ENCODE peak calls at places on chromosomes 16 and 17, in four cellular contexts. One of them, this sample, is unnamed.

GRCh38 chr17:80080081-80080480 is 21.3 kb upstream of the GAA start:
- DNase-seq in K562: no peak
- DNase-seq in GM12878: no peak
- DNase-seq in HepG2: no peak
- DNase-seq in this sample: no peak

GRCh38 chr17:5419959-5420653 is at the start of gene RPAIN:
- DNase-seq in K562: peak
- DNase-seq in GM12878: no peak
- DNase-seq in HepG2: peak
- DNase-seq in this sample: peak

GRCh38 chr16:53893731-53894435 is 189.9 kb downstream of the FTO start:
- DNase-seq in K562: no peak
- DNase-seq in GM12878: no peak
- DNase-seq in HepG2: no peak
- DNase-seq in this sample: peak

GRCh38 chr16:46961373-46962353 is 11.8 kb downstream of the DNAJA2 start:
- DNase-seq in K562: no peak
- DNase-seq in GM12878: no peak
- DNase-seq in HepG2: no peak
- DNase-seq in this sample: no peak

GRCh38 chr17:48647103-48647963 is 21.2 kb upstream of the HOXB9 start:
- DNase-seq in K562: no peak
- DNase-seq in GM12878: no peak
- DNase-seq in HepG2: no peak
- DNase-seq in this sample: peak

GRCh38 chr16:14070877-14071575 is at the start of gene MRTFB:
- DNase-seq in K562: peak
- DNase-seq in GM12878: peak
- DNase-seq in HepG2: peak
- DNase-seq in this sample: peak

GRCh38 chr16:87702325-87702811 is 63.4 kb downstream of the KLHDC4 start:
- DNase-seq in K562: peak
- DNase-seq in GM12878: peak
- DNase-seq in HepG2: peak
- DNase-seq in this sample: peak

GRCh38 chr16:17802566-17802965 is 331.8 kb upstream of the XYLT1 start:
- DNase-seq in K562: no peak
- DNase-seq in GM12878: no peak
- DNase-seq in HepG2: no peak
- DNase-seq in this sample: no peak

GRCh38 chr16:70614208-70614951 is 32.0 kb upstream of the IL34 start:
- DNase-seq in K562: no peak
- DNase-seq in GM12878: no peak
- DNase-seq in HepG2: no peak
- DNase-seq in this sample: no peak

GRCh38 chr16:19589771-19590302 is 34.3 kb downstream of the VPS35L start:
- DNase-seq in K562: no peak
- DNase-seq in GM12878: no peak
- DNase-seq in HepG2: peak
- DNase-seq in this sample: no peak

GRCh38 chr17:62591323-62591722 is 36.1 kb upstream of the MRC2 start:
- DNase-seq in K562: no peak
- DNase-seq in GM12878: no peak
- DNase-seq in HepG2: no peak
- DNase-seq in this sample: no peak

GRCh38 chr17:9307313-9307998 is 268.2 kb downstream of the STX8 start:
- DNase-seq in K562: no peak
- DNase-seq in GM12878: no peak
- DNase-seq in HepG2: no peak
- DNase-seq in this sample: no peak

DNA sequence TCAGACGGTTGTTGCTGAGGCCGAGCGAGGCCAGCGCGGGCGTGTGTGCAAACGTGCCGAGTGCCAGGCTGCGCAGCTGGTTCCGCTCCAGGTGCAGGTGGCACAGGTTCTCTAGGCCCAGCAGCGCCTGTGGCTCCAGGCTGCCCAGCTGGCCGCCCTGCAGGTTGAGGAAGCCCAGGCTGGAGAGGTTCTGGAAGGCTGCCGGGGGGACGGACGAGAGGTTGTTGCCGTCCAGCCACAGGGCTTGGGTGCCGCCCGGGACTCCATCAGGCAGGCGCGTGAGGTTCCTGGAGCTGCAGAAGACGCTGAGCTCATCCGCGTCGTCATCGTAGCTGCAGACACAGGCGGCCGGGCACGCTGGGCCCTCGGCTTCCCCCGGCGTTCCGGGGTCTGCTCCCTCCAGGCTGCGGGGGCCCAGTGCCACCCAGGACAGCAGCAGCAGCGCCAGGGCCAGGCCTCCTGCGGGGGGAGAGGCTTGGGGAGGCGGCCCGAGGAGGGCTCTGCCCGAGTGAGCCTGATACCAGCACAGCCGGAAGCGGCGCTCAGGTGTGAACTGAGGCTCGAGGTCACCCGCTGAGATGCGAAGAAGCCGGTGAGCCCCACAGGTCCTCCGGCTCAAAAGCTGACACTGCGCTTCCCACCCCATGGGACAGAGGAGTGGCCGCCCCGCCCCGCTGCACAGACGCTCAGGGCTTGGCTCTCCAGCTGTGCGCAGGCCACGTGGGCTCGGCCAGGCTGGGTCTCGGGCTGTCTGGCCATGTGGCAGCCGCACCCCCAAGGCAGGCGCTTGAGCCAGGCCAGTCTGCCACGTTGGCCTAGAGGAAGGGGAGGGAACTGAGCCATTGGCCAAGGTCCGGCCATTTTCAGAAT is 1.3 kb downstream of the IGFALS start:
- DNase-seq in K562: no peak
- DNase-seq in GM12878: no peak
- DNase-seq in HepG2: no peak
- DNase-seq in this sample: no peak
- TF ChIP-seq BHLHE40 in K562: no peak
- TF ChIP-seq BHLHE40 in GM12878: no peak
- TF ChIP-seq BHLHE40 in HepG2: no peak
- TF ChIP-seq BHLHE40 in this sample: no peak

GRCh38 chr16:10981697-10982216 is 37.4 kb downstream of the CLEC16A start:
- DNase-seq in K562: peak
- DNase-seq in GM12878: no peak
- DNase-seq in HepG2: peak
- DNase-seq in this sample: peak

GRCh38 chr16:10984509-10984908 is 40.1 kb downstream of the CLEC16A start:
- DNase-seq in K562: no peak
- DNase-seq in GM12878: no peak
- DNase-seq in HepG2: no peak
- DNase-seq in this sample: no peak

GRCh38 chr16:10982430-10983174 is 38.2 kb downstream of the CLEC16A start:
- DNase-seq in K562: no peak
- DNase-seq in GM12878: no peak
- DNase-seq in HepG2: no peak
- DNase-seq in this sample: no peak

GRCh38 chr16:10980811-10981210 is 36.4 kb downstream of the CLEC16A start:
- DNase-seq in K562: no peak
- DNase-seq in GM12878: no peak
- DNase-seq in HepG2: no peak
- DNase-seq in this sample: no peak

DNA sequence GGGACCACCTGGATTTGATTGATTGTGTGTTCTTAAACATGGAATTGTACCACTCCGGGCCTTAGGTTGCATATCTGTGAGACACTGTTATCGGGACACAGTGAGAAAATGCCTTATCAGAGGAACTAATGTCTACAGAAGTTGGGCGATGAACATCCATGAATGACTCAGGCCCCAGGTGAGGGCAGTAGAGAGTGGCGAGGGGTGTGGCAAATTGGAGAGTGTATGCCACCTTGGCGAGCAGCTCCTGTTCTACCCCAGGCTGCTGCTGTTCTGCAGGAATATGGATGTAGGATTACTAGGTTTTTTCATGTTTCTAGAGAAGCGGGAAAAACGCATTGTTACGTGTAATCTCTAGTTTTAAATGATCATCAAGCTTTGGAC is 38.8 kb downstream of the CLEC16A start:
- DNase-seq in K562: no peak
- DNase-seq in GM12878: no peak
- DNase-seq in HepG2: no peak
- DNase-seq in this sample: no peak
- TF ChIP-seq SP1 in K562: no peak
- TF ChIP-seq SP1 in GM12878: no peak
- TF ChIP-seq SP1 in HepG2: no peak
- TF ChIP-seq SP1 in this sample: no peak

GRCh38 chr17:19387921-19388521 is 1.0 kb upstream of the MFAP4 start:
- DNase-seq in K562: no peak
- DNase-seq in GM12878: no peak
- DNase-seq in HepG2: no peak
- DNase-seq in this sample: no peak

GRCh38 chr17:19389386-19389785 is 2.4 kb upstream of the MFAP4 start:
- DNase-seq in K562: no peak
- DNase-seq in GM12878: no peak
- DNase-seq in HepG2: no peak
- DNase-seq in this sample: no peak

GRCh38 chr17:19386276-19386863 is 620 bp downstream of the MFAP4 start:
- DNase-seq in K562: no peak
- DNase-seq in GM12878: no peak
- DNase-seq in HepG2: no peak
- DNase-seq in this sample: no peak

GRCh38 chr17:19388791-19389190 is 1.8 kb upstream of the MFAP4 start:
- DNase-seq in K562: no peak
- DNase-seq in GM12878: no peak
- DNase-seq in HepG2: no peak
- DNase-seq in this sample: no peak

GRCh38 chr17:19386974-19387920 is at the start of gene MFAP4:
- DNase-seq in K562: no peak
- DNase-seq in GM12878: no peak
- DNase-seq in HepG2: no peak
- DNase-seq in this sample: no peak
- TF ChIP-seq FOXK2 in K562: no peak
- TF ChIP-seq FOXK2 in GM12878: no peak
- TF ChIP-seq FOXK2 in HepG2: no peak
- TF ChIP-seq FOXK2 in this sample: no peak

GRCh38 chr16:26196806-26197205 is 505.0 kb downstream of the HS3ST4 start:
- DNase-seq in K562: no peak
- DNase-seq in GM12878: no peak
- DNase-seq in HepG2: no peak
- DNase-seq in this sample: no peak
- TF ChIP-seq BHLHE40 in K562: no peak
- TF ChIP-seq BHLHE40 in GM12878: no peak
- TF ChIP-seq BHLHE40 in HepG2: no peak
- TF ChIP-seq BHLHE40 in this sample: no peak

GRCh38 chr16:55324491-55325447 is 766 bp downstream of the IRX6 start:
- DNase-seq in K562: no peak
- DNase-seq in GM12878: no peak
- DNase-seq in HepG2: no peak
- DNase-seq in this sample: peak
- TF ChIP-seq SP1 in K562: no peak
- TF ChIP-seq SP1 in GM12878: no peak
- TF ChIP-seq SP1 in HepG2: no peak
- TF ChIP-seq SP1 in this sample: no peak